ENCODE peak calls at places on chromosomes 6 and 20, in seven cellular contexts. H is endothelial cell of umbilical vein, I is breast epithelium, J is A549, X is HCT116, Z is sigmoid colon, O is IMR-90. S is an unnamed sample.

GRCh38 chr6:140669321-140669720 is 1294.9 kb upstream of the CITED2 start:
- DNase-seq in I (no peak), H (no peak), X (no peak), J (no peak), Z (no peak), O (peak), S (no peak)

GRCh38 chr20:23243791-23244190 is 106.8 kb upstream of the NXT1 start:
- DNase-seq in Z (no peak), I (no peak), J (peak), X (no peak), H (no peak), O (no peak), S (no peak)

GRCh38 chr6:124962617-124963415 is 579 bp downstream of the RNF217 start:
- DNase-seq in X (no peak), I (no peak), O (peak), J (peak), H (peak), Z (peak), S (no peak)

GRCh38 chr6:116564921-116565872 is 6.1 kb upstream of the RWDD1 start:
- DNase-seq in I (no peak), Z (peak), J (no peak), X (no peak), H (peak), O (no peak), S (peak)

GRCh38 chr6:128882560-128882959 is 378 bp upstream of the LAMA2 start:
- DNase-seq in O (peak), Z (no peak), I (no peak), X (no peak), H (peak), J (no peak), S (no peak)

GRCh38 chr6:136174510-136174909 is 75.6 kb downstream of the MTFR2 start:
- DNase-seq in I (no peak), O (no peak), J (no peak), Z (no peak), X (no peak), H (no peak), S (no peak)

GRCh38 chr6:110323004-110323657 is 35.0 kb downstream of the METTL24 start:
- DNase-seq in O (no peak), H (no peak), J (no peak), I (no peak), Z (no peak), X (no peak), S (no peak)

GRCh38 chr6:166950443-166950821 is 5.9 kb downstream of the RNASET2 start:
- DNase-seq in I (no peak), Z (no peak), J (no peak), H (no peak), X (no peak), O (no peak), S (no peak)

GRCh38 chr6:2594868-2595267 is 155.9 kb downstream of the MYLK4 start:
- DNase-seq in X (no peak), J (no peak), H (no peak), I (no peak), O (no peak), Z (no peak), S (no peak)

GRCh38 chr20:45041464-45042337 is 59.2 kb downstream of the KCNS1 start:
- DNase-seq in O (peak), H (peak), I (no peak), Z (no peak), J (peak), X (peak), S (no peak)

GRCh38 chr6:170269151-170269872 is 21.6 kb downstream of the DLL1 start:
- DNase-seq in I (no peak), H (no peak), Z (no peak), J (no peak), O (no peak), X (no peak), S (no peak)

GRCh38 chr6:170269873-170270541 is 20.9 kb downstream of the DLL1 start:
- DNase-seq in Z (no peak), I (no peak), H (no peak), J (no peak), X (no peak), O (peak), S (no peak)

GRCh38 chr6:170266061-170266825 is 24.6 kb downstream of the DLL1 start:
- DNase-seq in Z (no peak), H (no peak), X (no peak), I (no peak), O (no peak), J (no peak), S (no peak)

GRCh38 chr6:170267688-170268087 is 23.2 kb downstream of the DLL1 start:
- DNase-seq in O (no peak), H (no peak), I (no peak), Z (no peak), J (no peak), X (no peak), S (no peak)

DNA sequence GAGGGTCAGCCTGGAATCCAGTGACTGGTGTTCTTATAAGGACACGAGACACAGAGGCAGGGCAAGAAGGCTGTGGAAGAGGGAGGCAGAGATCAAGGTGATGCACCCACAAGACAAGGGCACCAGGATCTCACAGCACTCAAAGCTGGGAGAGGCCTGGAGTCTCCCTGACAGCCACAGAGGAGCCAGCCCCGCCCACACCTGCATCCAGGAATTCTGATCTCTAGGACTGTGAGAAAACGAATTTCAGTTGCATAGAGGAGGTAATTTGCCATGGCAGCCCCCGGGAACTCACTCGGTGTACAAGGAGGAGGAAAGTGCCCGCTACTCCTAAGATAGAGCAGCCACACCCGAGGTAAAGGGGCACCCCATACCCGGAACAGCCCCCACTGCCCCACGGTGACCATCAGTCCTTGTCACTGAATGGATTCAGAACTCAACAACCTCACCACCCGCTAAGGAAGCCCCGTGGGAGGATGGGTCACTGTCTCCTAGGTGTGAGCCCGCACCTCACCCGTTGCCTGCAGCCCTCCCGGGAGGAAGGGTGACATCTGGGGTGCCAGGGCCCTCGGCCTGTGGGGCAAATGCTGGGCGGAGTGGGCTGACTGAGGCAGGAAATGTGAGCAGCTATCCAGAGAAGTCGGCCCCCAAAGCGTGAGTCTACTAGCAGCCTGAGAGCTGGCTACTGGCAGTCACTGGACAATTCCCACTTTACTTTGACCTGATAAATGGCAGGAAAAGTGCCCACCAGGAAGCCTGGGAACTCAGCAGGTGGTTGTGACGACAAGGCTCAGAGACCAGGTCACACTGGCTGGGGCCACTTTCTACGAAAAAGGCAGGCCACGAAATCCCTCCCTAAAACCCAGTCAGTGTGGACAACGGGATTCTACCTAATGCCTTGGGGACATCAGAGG is 22.4 kb downstream of the DLL1 start:
- DNase-seq in J (no peak), H (no peak), X (no peak), Z (no peak), O (no peak), I (no peak), S (no peak)
- TF ChIP-seq POLR2A in J (no peak), H (no peak), X (no peak), Z (no peak), O (no peak), I (no peak), S (no peak)

DNA sequence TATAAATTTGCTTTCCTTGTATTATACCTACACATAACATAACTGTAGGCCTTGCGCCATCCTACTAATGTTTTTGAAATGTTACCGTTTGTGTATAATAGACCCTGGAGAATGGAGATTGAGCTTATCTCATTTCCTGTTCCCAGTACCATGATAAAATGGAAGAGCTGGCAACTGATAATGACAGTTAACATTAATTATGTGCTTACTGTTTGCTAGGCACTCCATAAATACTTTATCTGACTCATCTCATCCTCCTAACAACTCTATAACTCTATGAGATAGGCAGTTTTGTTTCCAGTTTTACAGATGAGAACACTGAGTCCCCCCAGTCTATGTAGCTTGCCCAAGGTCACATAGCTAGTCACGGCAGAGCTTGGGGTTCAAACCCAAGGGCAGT is 396.7 kb downstream of the SYNE1 start:
- DNase-seq in I (no peak), H (peak), Z (no peak), O (peak), J (no peak), X (no peak), S (no peak)
- H3K27ac ChIP-seq in I (no peak), H (no peak), Z (no peak), O (no peak), J (no peak), X (no peak), S (no peak)

GRCh38 chr6:159981591-159982245 is 12.8 kb downstream of the IGF2R start:
- DNase-seq in J (no peak), X (no peak), I (no peak), H (peak), O (peak), Z (peak), S (no peak)
- TF ChIP-seq POLR2A in J (no peak), X (no peak), I (no peak), H (no peak), O (no peak), Z (no peak), S (peak)

DNA sequence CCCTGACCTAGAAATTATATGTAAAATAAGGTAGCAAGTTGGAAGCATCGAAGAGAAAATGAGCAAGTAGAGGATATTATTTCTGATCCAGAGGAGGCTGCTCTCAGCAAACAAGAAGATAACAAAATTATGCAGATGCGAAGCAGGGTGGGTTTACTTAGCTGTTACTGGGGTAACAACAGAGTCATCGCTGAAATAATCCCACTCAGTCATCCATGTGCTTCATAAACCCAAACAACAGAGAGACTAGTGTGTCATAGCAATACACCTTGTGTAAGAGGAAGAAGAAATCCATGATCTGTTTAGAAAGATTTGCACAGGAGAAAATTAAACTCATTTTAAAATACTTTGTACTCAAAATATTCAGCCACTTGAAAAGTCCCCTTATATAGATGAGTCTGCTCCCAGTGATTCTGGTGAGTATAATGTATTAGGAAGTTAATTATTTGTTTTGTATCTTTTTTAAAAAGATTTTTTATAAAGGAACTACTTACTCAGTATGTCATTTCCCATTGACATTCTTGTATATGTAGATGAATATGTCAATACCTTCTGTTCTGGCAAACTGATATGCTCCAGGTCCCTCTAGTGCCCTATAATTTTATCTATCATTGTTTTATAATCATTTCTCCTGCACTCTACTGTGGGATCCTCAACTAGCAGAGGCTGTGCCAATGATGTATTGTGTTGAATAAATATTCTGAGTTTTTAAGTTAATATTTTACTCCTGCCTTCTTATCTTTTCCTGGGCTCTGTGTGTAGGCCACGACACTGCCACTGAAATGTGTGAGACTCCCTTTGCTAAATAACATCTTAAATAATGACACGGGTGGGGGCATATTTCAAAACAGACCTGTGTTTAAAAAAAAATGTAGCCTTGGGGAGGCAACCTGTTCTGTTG is 8.6 kb upstream of the HIVEP2 start:
- DNase-seq in H (peak), O (no peak), Z (no peak), X (no peak), I (no peak), J (no peak), S (no peak)
- H3K27ac ChIP-seq in H (no peak), O (no peak), Z (no peak), X (no peak), I (no peak), J (no peak), S (no peak)

GRCh38 chr20:62412194-62413024 is 5.3 kb upstream of the CABLES2 start:
- DNase-seq in O (no peak), J (no peak), X (no peak), H (no peak), I (no peak), Z (no peak), S (no peak)
- TF ChIP-seq POLR2A in O (no peak), J (no peak), X (no peak), H (no peak), I (no peak), Z (no peak), S (no peak)

DNA sequence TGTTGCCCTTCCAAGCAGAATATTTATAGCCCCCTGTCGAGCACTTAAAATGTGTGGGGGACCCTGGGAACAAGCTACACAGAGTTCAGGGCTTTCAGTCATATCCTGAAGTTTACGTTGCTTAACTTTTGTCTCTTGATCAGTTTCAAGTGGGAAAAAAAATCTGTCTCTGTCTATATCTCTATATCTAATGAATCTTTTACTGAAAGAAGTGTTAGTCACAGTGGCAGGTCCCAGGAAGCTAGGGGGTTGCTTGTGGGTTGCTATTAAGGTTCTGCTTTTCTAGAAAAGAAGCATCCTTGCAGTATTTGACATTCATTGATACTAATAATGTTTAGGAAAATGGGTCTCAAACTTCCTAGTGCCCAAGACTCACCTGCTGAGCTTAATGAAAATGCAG is 76.7 kb upstream of the CLDN20 start:
- DNase-seq in H (peak), Z (no peak), J (no peak), X (no peak), I (no peak), O (no peak), S (no peak)
- H3K27ac ChIP-seq in H (no peak), Z (no peak), J (no peak), X (no peak), I (no peak), O (no peak), S (no peak)

DNA sequence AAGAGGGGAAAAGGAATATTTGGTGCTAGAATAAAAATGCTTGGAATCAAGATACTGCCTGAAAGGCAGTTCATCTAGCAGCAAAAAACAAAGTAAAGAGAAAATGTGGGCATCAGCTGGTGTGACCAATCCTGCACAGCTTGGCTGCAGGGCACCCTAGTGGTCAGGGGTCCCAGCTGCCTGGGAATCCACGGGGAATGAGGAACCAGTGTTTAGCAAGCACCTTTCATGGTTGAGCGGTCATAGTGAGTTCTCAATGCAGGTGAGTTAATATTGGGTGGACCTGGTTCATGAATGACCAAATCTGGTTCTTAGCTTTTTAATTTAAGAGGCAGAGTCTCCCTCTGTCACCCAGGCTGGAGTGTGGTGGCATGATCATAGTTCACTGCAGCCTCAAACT is 53.3 kb downstream of the CAP2 start:
- DNase-seq in J (no peak), Z (no peak), O (no peak), I (no peak), X (no peak), H (no peak), S (no peak)
- TF ChIP-seq POLR2A in J (no peak), Z (no peak), O (no peak), I (no peak), X (no peak), H (no peak), S (no peak)

S was measured in suprapubic skin.